ENCODE peak calls at places on chromosomes 3 and 15, in five cellular contexts. L, O, Q, J and H are unnamed samples.

GRCh38 chr3:141557961-141558706 is 71.3 kb downstream of the RASA2 start:
- DNase-seq in O (no peak), J (no peak), Q (no peak), L (no peak), H (no peak)

GRCh38 chr3:143806043-143806442 is 42.2 kb downstream of the SLC9A9 start:
- DNase-seq in O (no peak), L (no peak), Q (no peak), J (no peak), H (no peak)

GRCh38 chr15:34794590-34795206 is 651 bp downstream of the ACTC1 start:
- DNase-seq in O (no peak), J (no peak), L (no peak), Q (no peak), H (no peak)

GRCh38 chr15:49122541-49123062 is 32.8 kb downstream of the COPS2 start:
- DNase-seq in L (no peak), Q (no peak), J (no peak), O (no peak), H (no peak)

GRCh38 chr3:190996376-190996775 is 133.9 kb upstream of the GMNC start:
- DNase-seq in O (no peak), J (no peak), Q (no peak), L (no peak), H (no peak)

GRCh38 chr3:67113802-67114407 is 115.8 kb downstream of the KBTBD8 start:
- DNase-seq in Q (peak; percentile 65), O (peak; percentile 59), L (peak; percentile 85), J (peak; percentile 23), H (peak; percentile 78)

GRCh38 chr3:99534951-99535704 is 103.3 kb upstream of the COL8A1 start:
- DNase-seq in O (no peak), Q (no peak), J (peak; percentile 90), L (no peak), H (no peak)

GRCh38 chr15:77097317-77097721 is 26.4 kb upstream of the TSPAN3 start:
- DNase-seq in L (no peak), Q (no peak), J (no peak), O (no peak), H (no peak)

GRCh38 chr3:197882580-197882979 is 67.4 kb upstream of the RPL35A start:
- DNase-seq in L (no peak), Q (no peak), O (no peak), J (no peak), H (no peak)

GRCh38 chr15:101372149-101372577 is 77.1 kb upstream of the SNRPA1 start:
- DNase-seq in L (no peak), O (peak; percentile 49), J (no peak), Q (no peak), H (no peak)

GRCh38 chr3:197674741-197675567 is 61.8 kb downstream of the RUBCN start:
- DNase-seq in L (no peak), O (no peak), Q (no peak), J (no peak), H (no peak)

GRCh38 chr3:130671545-130671944 is 75.1 kb downstream of the PIK3R4 start:
- DNase-seq in J (no peak), L (no peak), O (no peak), Q (no peak), H (no peak)

GRCh38 chr3:100710355-100711198 is 1.3 kb downstream of the TFG start:
- DNase-seq in O (no peak), Q (peak; percentile 53), J (peak; percentile 34), L (peak; percentile 83), H (peak; percentile 79)